ENCODE peak calls at places on chromosomes 1 and 21, in six cellular contexts. One of them, this sample, is unnamed.

GRCh38 chr1:235068155-235069121 is 60.2 kb downstream of the TOMM20 start:
- DNase-seq in H9: no peak
- DNase-seq in fibroblast of lung: peak
- DNase-seq in GM06990: no peak
- DNase-seq in suprapubic skin: peak
- DNase-seq in 8988T: no peak
- DNase-seq in this sample: no peak

GRCh38 chr1:10522324-10522860 is 47.6 kb downstream of the PEX14 start:
- DNase-seq in suprapubic skin: no peak
- DNase-seq in H9: no peak
- DNase-seq in 8988T: no peak
- DNase-seq in fibroblast of lung: no peak
- DNase-seq in GM06990: no peak
- DNase-seq in this sample: no peak

GRCh38 chr1:187654635-187655034 is 825.9 kb downstream of the PLA2G4A start:
- DNase-seq in GM06990: no peak
- DNase-seq in 8988T: no peak
- DNase-seq in H9: no peak
- DNase-seq in fibroblast of lung: no peak
- DNase-seq in suprapubic skin: no peak
- DNase-seq in this sample: no peak

GRCh38 chr1:154767315-154768240 is 102.5 kb downstream of the KCNN3 start:
- DNase-seq in suprapubic skin: peak
- DNase-seq in 8988T: no peak
- DNase-seq in GM06990: no peak
- DNase-seq in H9: no peak
- DNase-seq in fibroblast of lung: peak
- DNase-seq in this sample: no peak

GRCh38 chr1:53477626-53478025 is 18.4 kb downstream of the DMRTB1 start:
- DNase-seq in H9: peak
- DNase-seq in suprapubic skin: no peak
- DNase-seq in GM06990: no peak
- DNase-seq in fibroblast of lung: no peak
- DNase-seq in 8988T: no peak
- DNase-seq in this sample: no peak

GRCh38 chr1:200739499-200740290 is 1.0 kb downstream of the CAMSAP2 start:
- DNase-seq in H9: no peak
- DNase-seq in suprapubic skin: peak
- DNase-seq in 8988T: peak
- DNase-seq in GM06990: no peak
- DNase-seq in fibroblast of lung: no peak
- DNase-seq in this sample: no peak

GRCh38 chr1:235277709-235278108 is 50.3 kb downstream of the ARID4B start:
- DNase-seq in 8988T: no peak
- DNase-seq in H9: no peak
- DNase-seq in suprapubic skin: no peak
- DNase-seq in fibroblast of lung: no peak
- DNase-seq in GM06990: no peak
- DNase-seq in this sample: no peak

GRCh38 chr1:203440780-203441179 is 34.8 kb upstream of the PRELP start:
- DNase-seq in suprapubic skin: peak
- DNase-seq in 8988T: no peak
- DNase-seq in fibroblast of lung: peak
- DNase-seq in GM06990: peak
- DNase-seq in H9: peak
- DNase-seq in this sample: no peak

GRCh38 chr1:91383461-91383860 is 21.2 kb downstream of the HFM1 start:
- DNase-seq in suprapubic skin: no peak
- DNase-seq in GM06990: no peak
- DNase-seq in fibroblast of lung: peak
- DNase-seq in H9: no peak
- DNase-seq in 8988T: no peak
- DNase-seq in this sample: no peak

GRCh38 chr1:177983824-177984528 is 14.1 kb upstream of the SEC16B start:
- DNase-seq in H9: peak
- DNase-seq in 8988T: no peak
- DNase-seq in GM06990: no peak
- DNase-seq in fibroblast of lung: peak
- DNase-seq in suprapubic skin: peak
- DNase-seq in this sample: no peak

GRCh38 chr1:181077576-181078242 is 10.8 kb upstream of the IER5 start:
- DNase-seq in suprapubic skin: no peak
- DNase-seq in fibroblast of lung: peak
- DNase-seq in H9: no peak
- DNase-seq in 8988T: no peak
- DNase-seq in GM06990: no peak
- DNase-seq in this sample: no peak

GRCh38 chr1:203629509-203630082 is 3.0 kb downstream of the ATP2B4 start:
- DNase-seq in H9: peak
- DNase-seq in fibroblast of lung: peak
- DNase-seq in GM06990: peak
- DNase-seq in 8988T: no peak
- DNase-seq in suprapubic skin: peak
- DNase-seq in this sample: no peak

GRCh38 chr1:180598333-180598979 is 33.4 kb upstream of the XPR1 start:
- DNase-seq in suprapubic skin: no peak
- DNase-seq in 8988T: no peak
- DNase-seq in GM06990: no peak
- DNase-seq in H9: no peak
- DNase-seq in fibroblast of lung: no peak
- DNase-seq in this sample: no peak

GRCh38 chr1:44808938-44809917 is 905 bp downstream of the BTBD19 start:
- DNase-seq in fibroblast of lung: peak
- DNase-seq in H9: peak
- DNase-seq in 8988T: no peak
- DNase-seq in GM06990: peak
- DNase-seq in suprapubic skin: peak
- DNase-seq in this sample: peak

GRCh38 chr1:182700351-182700709 is 15.9 kb upstream of the RGS8 start:
- DNase-seq in GM06990: no peak
- DNase-seq in 8988T: no peak
- DNase-seq in fibroblast of lung: no peak
- DNase-seq in H9: no peak
- DNase-seq in suprapubic skin: no peak
- DNase-seq in this sample: no peak

GRCh38 chr1:92439291-92439690 is 47.4 kb downstream of the GFI1 start:
- DNase-seq in suprapubic skin: no peak
- DNase-seq in GM06990: no peak
- DNase-seq in fibroblast of lung: no peak
- DNase-seq in 8988T: no peak
- DNase-seq in H9: no peak
- DNase-seq in this sample: no peak

GRCh38 chr1:17235135-17235880 is 13.6 kb upstream of the PADI3 start:
- DNase-seq in fibroblast of lung: no peak
- DNase-seq in 8988T: no peak
- DNase-seq in GM06990: no peak
- DNase-seq in H9: no peak
- DNase-seq in suprapubic skin: no peak
- DNase-seq in this sample: no peak

GRCh38 chr1:9724706-9725476 is 73.4 kb downstream of the PIK3CD start:
- DNase-seq in H9: peak
- DNase-seq in 8988T: peak
- DNase-seq in fibroblast of lung: peak
- DNase-seq in suprapubic skin: no peak
- DNase-seq in GM06990: no peak
- DNase-seq in this sample: no peak

GRCh38 chr1:159869173-159869572 is 6.7 kb upstream of the VSIG8 start:
- DNase-seq in H9: no peak
- DNase-seq in 8988T: no peak
- DNase-seq in suprapubic skin: no peak
- DNase-seq in fibroblast of lung: peak
- DNase-seq in GM06990: no peak
- DNase-seq in this sample: no peak

GRCh38 chr1:77583483-77583882 is 99.0 kb downstream of the ZZZ3 start:
- DNase-seq in H9: no peak
- DNase-seq in GM06990: peak
- DNase-seq in 8988T: no peak
- DNase-seq in fibroblast of lung: no peak
- DNase-seq in suprapubic skin: no peak
- DNase-seq in this sample: no peak

GRCh38 chr21:27571706-27572105 is 604.8 kb upstream of the ADAMTS5 start:
- DNase-seq in suprapubic skin: no peak
- DNase-seq in fibroblast of lung: peak
- DNase-seq in H9: no peak
- DNase-seq in GM06990: no peak
- DNase-seq in 8988T: no peak
- DNase-seq in this sample: no peak

GRCh38 chr1:91201174-91201573 is 179.3 kb upstream of the ZNF644 start:
- DNase-seq in H9: no peak
- DNase-seq in fibroblast of lung: peak
- DNase-seq in suprapubic skin: no peak
- DNase-seq in GM06990: no peak
- DNase-seq in 8988T: no peak
- DNase-seq in this sample: no peak

GRCh38 chr1:47809301-47810084 is 187.7 kb downstream of the TRABD2B start:
- DNase-seq in GM06990: no peak
- DNase-seq in fibroblast of lung: no peak
- DNase-seq in suprapubic skin: no peak
- DNase-seq in 8988T: no peak
- DNase-seq in H9: no peak
- DNase-seq in this sample: no peak

GRCh38 chr1:186325239-186325638 is 49.8 kb downstream of the TPR start:
- DNase-seq in GM06990: no peak
- DNase-seq in 8988T: no peak
- DNase-seq in H9: no peak
- DNase-seq in suprapubic skin: no peak
- DNase-seq in fibroblast of lung: peak
- DNase-seq in this sample: no peak

GRCh38 chr21:45020629-45021427 is 53.6 kb upstream of the ADARB1 start:
- DNase-seq in fibroblast of lung: peak
- DNase-seq in suprapubic skin: peak
- DNase-seq in GM06990: no peak
- DNase-seq in H9: no peak
- DNase-seq in 8988T: no peak
- DNase-seq in this sample: no peak

GRCh38 chr1:24860841-24861240 is 69.2 kb downstream of the RUNX3 start:
- DNase-seq in 8988T: no peak
- DNase-seq in fibroblast of lung: no peak
- DNase-seq in GM06990: no peak
- DNase-seq in H9: no peak
- DNase-seq in suprapubic skin: no peak
- DNase-seq in this sample: no peak